ENCODE peak calls at places on chromosomes 7 and 10, in seven cellular contexts. W is effector memory CD4-positive, alpha-beta T cell; N is GM04503; I is GDM1; B is DMS153; Q is ELR; C is NCI-H2081. O is an unnamed sample.

GRCh38 chr10:87761892-87762291 is 56.1 kb downstream of the ATAD1 start:
- DNase-seq in W (no peak), Q (peak), I (no peak), B (no peak), C (no peak), N (peak), O (no peak)

GRCh38 chr7:158973440-158973839 is 117.1 kb downstream of the DYNC2I1 start:
- DNase-seq in I (no peak), B (peak), Q (no peak), W (peak), C (no peak), N (no peak), O (no peak)

GRCh38 chr7:44104880-44105771 is 981 bp downstream of the AEBP1 start:
- DNase-seq in C (no peak), W (no peak), N (peak), Q (peak), I (no peak), B (no peak), O (no peak)

GRCh38 chr7:123231060-123232000 is 31.6 kb upstream of the SLC13A1 start:
- DNase-seq in I (no peak), W (no peak), N (no peak), C (no peak), Q (no peak), B (no peak), O (no peak)

GRCh38 chr7:41916450-41916927 is 213.6 kb upstream of the INHBA start:
- DNase-seq in B (no peak), Q (peak), I (no peak), W (no peak), C (no peak), N (peak), O (no peak)

GRCh38 chr10:99450624-99451498 is 20.4 kb upstream of the GOT1 start:
- DNase-seq in I (no peak), C (no peak), Q (no peak), N (no peak), W (no peak), B (no peak), O (no peak)

GRCh38 chr10:103765981-103766380 is 89.4 kb downstream of the SH3PXD2A start:
- DNase-seq in B (no peak), Q (peak), W (peak), C (no peak), I (no peak), N (no peak), O (no peak)

GRCh38 chr7:115047968-115048720 is 126.2 kb downstream of the MDFIC start:
- DNase-seq in C (no peak), Q (no peak), N (peak), W (no peak), B (no peak), I (no peak), O (no peak)

GRCh38 chr7:3722396-3722846 is 421.4 kb downstream of the SDK1 start:
- DNase-seq in W (no peak), B (no peak), C (peak), Q (peak), I (no peak), N (no peak), O (no peak)

GRCh38 chr7:133275441-133276105 is 22.7 kb downstream of the EXOC4 start:
- DNase-seq in B (no peak), W (no peak), C (no peak), Q (no peak), I (no peak), N (no peak), O (no peak)

GRCh38 chr10:120641695-120642094 is 184.7 kb downstream of the PLPP4 start:
- DNase-seq in Q (no peak), C (no peak), B (no peak), W (no peak), I (peak), N (no peak), O (no peak)

GRCh38 chr10:70258216-70258615 is 25.0 kb upstream of the PPA1 start:
- DNase-seq in Q (no peak), W (no peak), I (no peak), B (no peak), C (no peak), N (no peak), O (no peak)

GRCh38 chr10:96276831-96277230 is 5.5 kb upstream of the BLNK start:
- DNase-seq in N (no peak), I (no peak), Q (peak), B (no peak), C (no peak), W (no peak), O (no peak)

GRCh38 chr7:37921340-37921805 is 933 bp downstream of the EPDR1 start:
- DNase-seq in Q (no peak), I (peak), W (no peak), C (peak), N (no peak), B (peak), O (no peak)

GRCh38 chr10:28663576-28664368 is 13.5 kb upstream of the BAMBI start:
- DNase-seq in Q (peak), N (no peak), W (peak), B (peak), C (peak), I (peak), O (peak)

GRCh38 chr7:91940171-91940570 is 491 bp upstream of the AKAP9 start:
- DNase-seq in B (no peak), I (peak), W (peak), C (no peak), N (no peak), Q (peak), O (no peak)

GRCh38 chr10:45418859-45419672 is 45.0 kb downstream of the ALOX5 start:
- DNase-seq in W (peak), Q (peak), C (no peak), B (peak), N (no peak), I (no peak), O (peak)

GRCh38 chr10:87850742-87851205 is 12.6 kb downstream of the KLLN start:
- DNase-seq in B (peak), W (peak), C (peak), Q (peak), I (peak), N (no peak), O (peak)

GRCh38 chr7:111727905-111728634 is 165.8 kb upstream of the IMMP2L start:
- DNase-seq in C (no peak), B (no peak), W (no peak), I (no peak), Q (no peak), N (no peak), O (no peak)

GRCh38 chr7:36472141-36472729 is 82.6 kb downstream of the ANLN start:
- DNase-seq in W (no peak), C (no peak), I (no peak), Q (no peak), N (no peak), B (no peak), O (no peak)

GRCh38 chr7:15178065-15178464 is 275.5 kb upstream of the DGKB start:
- DNase-seq in B (no peak), N (no peak), C (no peak), Q (peak), W (no peak), I (no peak), O (no peak)

GRCh38 chr7:131103997-131104396 is 223.7 kb upstream of the MKLN1 start:
- DNase-seq in W (no peak), C (no peak), Q (peak), I (no peak), B (no peak), N (peak), O (peak)

GRCh38 chr10:96588601-96589419 is 2.0 kb upstream of the TM9SF3 start:
- DNase-seq in Q (peak), I (no peak), B (no peak), W (no peak), C (no peak), N (no peak), O (no peak)

GRCh38 chr7:142554555-142555532 is 194.4 kb upstream of the PRSS1 start:
- DNase-seq in B (no peak), N (no peak), I (peak), C (no peak), Q (peak), W (no peak), O (no peak)

O was measured in breast epithelium.